ENCODE peak calls at places on chromosome 2, in four cellular contexts. One of them, this sample, is unnamed.

GRCh38 chr2:54122939-54123338 is 7.5 kb downstream of the ACYP2 start:
- DNase-seq in GM03348: peak
- DNase-seq in posterior vena cava: no peak
- DNase-seq in HTR-8/SVneo: peak
- DNase-seq in this sample: peak

GRCh38 chr2:119196301-119197124 is 27.1 kb upstream of the STEAP3 start:
- DNase-seq in posterior vena cava: peak
- DNase-seq in GM03348: no peak
- DNase-seq in HTR-8/SVneo: no peak
- DNase-seq in this sample: no peak

GRCh38 chr2:30932850-30933249 is 125.6 kb upstream of the CAPN13 start:
- DNase-seq in posterior vena cava: no peak
- DNase-seq in HTR-8/SVneo: no peak
- DNase-seq in GM03348: no peak
- DNase-seq in this sample: no peak

GRCh38 chr2:9139491-9140443 is 66.8 kb upstream of the ASAP2 start:
- DNase-seq in posterior vena cava: peak
- DNase-seq in GM03348: peak
- DNase-seq in HTR-8/SVneo: peak
- DNase-seq in this sample: peak

GRCh38 chr2:112706170-112706664 is 14.6 kb upstream of the NT5DC4 start:
- DNase-seq in posterior vena cava: no peak
- DNase-seq in GM03348: peak
- DNase-seq in HTR-8/SVneo: no peak
- DNase-seq in this sample: peak

GRCh38 chr2:102478686-102479470 is 5.9 kb downstream of the SLC9A4 start:
- DNase-seq in GM03348: no peak
- DNase-seq in posterior vena cava: no peak
- DNase-seq in HTR-8/SVneo: no peak
- DNase-seq in this sample: no peak

GRCh38 chr2:120566331-120567035 is 169.2 kb upstream of the GLI2 start:
- DNase-seq in GM03348: no peak
- DNase-seq in HTR-8/SVneo: no peak
- DNase-seq in posterior vena cava: peak
- DNase-seq in this sample: no peak

GRCh38 chr2:10460366-10460796 is 12.3 kb upstream of the ODC1 start:
- DNase-seq in HTR-8/SVneo: no peak
- DNase-seq in posterior vena cava: peak
- DNase-seq in GM03348: no peak
- DNase-seq in this sample: peak

GRCh38 chr2:120441744-120442471 is 96.0 kb downstream of the INHBB start:
- DNase-seq in HTR-8/SVneo: no peak
- DNase-seq in GM03348: peak
- DNase-seq in posterior vena cava: no peak
- DNase-seq in this sample: no peak

GRCh38 chr2:205734436-205734835 is 52.1 kb downstream of the NRP2 start:
- DNase-seq in posterior vena cava: no peak
- DNase-seq in HTR-8/SVneo: peak
- DNase-seq in GM03348: peak
- DNase-seq in this sample: no peak

GRCh38 chr2:151928380-151928779 is 100.2 kb upstream of the ARL5A start:
- DNase-seq in posterior vena cava: no peak
- DNase-seq in GM03348: no peak
- DNase-seq in HTR-8/SVneo: no peak
- DNase-seq in this sample: peak

GRCh38 chr2:46538393-46538792 is 59.0 kb downstream of the TMEM247 start:
- DNase-seq in posterior vena cava: no peak
- DNase-seq in HTR-8/SVneo: no peak
- DNase-seq in GM03348: no peak
- DNase-seq in this sample: peak

GRCh38 chr2:221558107-221558506 is 14.0 kb downstream of the EPHA4 start:
- DNase-seq in HTR-8/SVneo: no peak
- DNase-seq in posterior vena cava: no peak
- DNase-seq in GM03348: no peak
- DNase-seq in this sample: no peak

GRCh38 chr2:128280901-128281321 is 37.8 kb downstream of the HS6ST1 start:
- DNase-seq in GM03348: no peak
- DNase-seq in HTR-8/SVneo: no peak
- DNase-seq in posterior vena cava: peak
- DNase-seq in this sample: no peak

GRCh38 chr2:74549685-74549971 is 4.1 kb downstream of the LOXL3 start:
- DNase-seq in posterior vena cava: no peak
- DNase-seq in HTR-8/SVneo: no peak
- DNase-seq in GM03348: no peak
- DNase-seq in this sample: no peak

GRCh38 chr2:13193075-13193474 is 476.3 kb downstream of the TRIB2 start:
- DNase-seq in GM03348: no peak
- DNase-seq in HTR-8/SVneo: no peak
- DNase-seq in posterior vena cava: no peak
- DNase-seq in this sample: no peak

GRCh38 chr2:29309090-29310054 is 194.2 kb downstream of the CLIP4 start:
- DNase-seq in HTR-8/SVneo: peak
- DNase-seq in GM03348: peak
- DNase-seq in posterior vena cava: no peak
- DNase-seq in this sample: peak

GRCh38 chr2:48423376-48423775 is 106.6 kb upstream of the STON1 start:
- DNase-seq in HTR-8/SVneo: no peak
- DNase-seq in posterior vena cava: no peak
- DNase-seq in GM03348: peak
- DNase-seq in this sample: peak